ENCODE peak calls at places on chromosomes 2 and 18, in four cellular contexts. O is HCEC 1CT, F is Daoy, H is EL. Q is an unnamed sample.

GRCh38 chr2:53670351-53670750 is 97.3 kb upstream of the CHAC2 start:
- DNase-seq in O (peak), F (no peak), H (no peak), Q (no peak)

GRCh38 chr2:216373896-216374295 is 1.6 kb upstream of the MARCHF4 start:
- DNase-seq in O (no peak), F (no peak), H (no peak), Q (no peak)

GRCh38 chr2:115129502-115129901 is 687.1 kb downstream of the DPP10 start:
- DNase-seq in O (no peak), F (no peak), H (no peak), Q (no peak)

GRCh38 chr2:157938556-157938955 is 62.4 kb upstream of the ACVR1 start:
- DNase-seq in O (no peak), F (no peak), H (peak), Q (no peak)

GRCh38 chr2:205731521-205731965 is 49.2 kb downstream of the NRP2 start:
- DNase-seq in O (peak), F (peak), H (peak), Q (no peak)

GRCh38 chr2:227466887-227467285 is 5.1 kb upstream of the AGFG1 start:
- DNase-seq in O (no peak), F (no peak), H (no peak), Q (no peak)

GRCh38 chr18:10851824-10852225 is 297.5 kb downstream of the PIEZO2 start:
- DNase-seq in O (peak), F (peak), H (peak), Q (no peak)

GRCh38 chr2:120269076-120269744 is 16.6 kb downstream of the RALB start:
- DNase-seq in O (no peak), F (no peak), H (no peak), Q (no peak)

GRCh38 chr18:7927119-7927518 is 360.0 kb downstream of the PTPRM start:
- DNase-seq in O (no peak), F (no peak), H (no peak), Q (no peak)

GRCh38 chr2:218878941-218879761 is 1.5 kb upstream of the WNT10A start:
- DNase-seq in O (no peak), F (no peak), H (no peak), Q (no peak)

GRCh38 chr2:69947078-69947801 is 14.2 kb downstream of the ASPRV1 start:
- DNase-seq in O (no peak), F (no peak), H (no peak), Q (no peak)

GRCh38 chr2:50401772-50402653 is 629.9 kb downstream of the NRXN1 start:
- DNase-seq in O (peak), F (no peak), H (peak), Q (peak)

GRCh38 chr2:225999692-226000091 is 600.2 kb downstream of the NYAP2 start:
- DNase-seq in O (no peak), F (no peak), H (no peak), Q (no peak)

GRCh38 chr2:12856934-12857660 is 140.4 kb downstream of the TRIB2 start:
- DNase-seq in O (peak), F (peak), H (peak), Q (no peak)

GRCh38 chr2:229887441-229887840 is 34.4 kb downstream of the TRIP12 start:
- DNase-seq in O (no peak), F (no peak), H (no peak), Q (no peak)

GRCh38 chr2:199987586-199987985 is 32.2 kb downstream of the MAIP1 start:
- DNase-seq in O (no peak), F (no peak), H (no peak), Q (no peak)

GRCh38 chr2:211248841-211249240 is 692.4 kb downstream of the CPS1 start:
- DNase-seq in O (no peak), F (no peak), H (no peak), Q (no peak)

GRCh38 chr2:36615214-36615613 is 17.2 kb upstream of the FEZ2 start:
- DNase-seq in O (peak), F (peak), H (peak), Q (no peak)

GRCh38 chr2:163774862-163775261 is 39.1 kb upstream of the FIGN start:
- DNase-seq in O (peak), F (peak), H (peak), Q (no peak)

GRCh38 chr2:156955701-156956100 is 301.8 kb upstream of the GALNT5 start:
- DNase-seq in O (no peak), F (no peak), H (peak), Q (no peak)

GRCh38 chr2:128446049-128446811 is 127.6 kb upstream of the HS6ST1 start:
- DNase-seq in O (no peak), F (no peak), H (no peak), Q (no peak)

GRCh38 chr2:212904646-212905045 is 246.8 kb downstream of the IKZF2 start:
- DNase-seq in O (no peak), F (no peak), H (no peak), Q (no peak)

GRCh38 chr2:67984600-67984999 is 78.2 kb downstream of the C1D start:
- DNase-seq in O (no peak), F (no peak), H (no peak), Q (no peak)

GRCh38 chr2:110650346-110650745 is 27.5 kb downstream of the BUB1 start:
- DNase-seq in O (no peak), F (no peak), H (no peak), Q (no peak)

GRCh38 chr2:224428787-224429440 is 27.0 kb upstream of the FAM124B start:
- DNase-seq in O (no peak), F (no peak), H (no peak), Q (no peak)

GRCh38 chr18:74806073-74806472 is 208.4 kb downstream of the ZNF407 start:
- DNase-seq in O (no peak), F (peak), H (no peak), Q (no peak)

GRCh38 chr2:19349911-19350677 is 8.3 kb downstream of the OSR1 start:
- DNase-seq in O (no peak), F (peak), H (no peak), Q (peak)

GRCh38 chr2:111662771-111663470 is 221.1 kb downstream of the ANAPC1 start:
- DNase-seq in O (no peak), F (no peak), H (peak), Q (peak)

GRCh38 chr18:67766930-67767329 is 250.4 kb upstream of the DSEL start:
- DNase-seq in O (peak), F (no peak), H (peak), Q (no peak)

GRCh38 chr2:193502363-193503035 is 1307.8 kb upstream of the TMEFF2 start:
- DNase-seq in O (no peak), F (peak), H (no peak), Q (no peak)

GRCh38 chr2:129087133-129087813 is 768.6 kb upstream of the HS6ST1 start:
- DNase-seq in O (no peak), F (no peak), H (no peak), Q (no peak)

GRCh38 chr2:120735750-120736170 is at the start of gene GLI2:
- DNase-seq in O (peak), F (peak), H (peak), Q (no peak)

GRCh38 chr2:119638891-119639539 is 40.0 kb upstream of the TMEM177 start:
- DNase-seq in O (no peak), F (peak), H (peak), Q (no peak)

GRCh38 chr2:231660860-231661259 is 47.5 kb upstream of the PTMA start:
- DNase-seq in O (no peak), F (no peak), H (no peak), Q (no peak)

GRCh38 chr18:56711706-56712445 is 60.7 kb downstream of the WDR7 start:
- DNase-seq in O (no peak), F (no peak), H (no peak), Q (no peak)

Q was measured in stimulated activated effector memory CD8-positive, alpha-beta T cell treated with anti-CD3 and anti-CD28 coated beads, Interleukin-12 subunit alpha, Interleukin-12 subunit beta, amount 100 ng/mL, for 72 hours.